ENCODE peak calls at places on chromosomes 6 and 20, in six cellular contexts. F, A, S, Z, O and R are unnamed samples.

GRCh38 chr20:63082308-63082938 is 75.7 kb upstream of the BHLHE23 start:
- DNase-seq in F (no peak), A (peak), S (no peak), Z (no peak), O (peak), R (peak)

GRCh38 chr6:170165085-170165484 is 125.8 kb downstream of the DLL1 start:
- DNase-seq in F (no peak), A (no peak), S (no peak), Z (peak), O (no peak), R (no peak)

GRCh38 chr6:39377530-39377929 is 55.0 kb upstream of the KCNK16 start:
- DNase-seq in F (peak), A (peak), S (peak), Z (peak), O (no peak), R (peak)

GRCh38 chr6:11270030-11271027 is 37.9 kb upstream of the NEDD9 start:
- DNase-seq in F (peak), A (no peak), S (no peak), Z (no peak), O (no peak), R (peak)

GRCh38 chr6:14791525-14791924 is 454.3 kb upstream of the JARID2 start:
- DNase-seq in F (no peak), A (no peak), S (no peak), Z (no peak), O (no peak), R (no peak)

GRCh38 chr20:56828402-56828801 is 199.3 kb downstream of the TFAP2C start:
- DNase-seq in F (no peak), A (no peak), S (no peak), Z (no peak), O (no peak), R (no peak)

GRCh38 chr6:25050356-25050755 is 114.6 kb upstream of the RIPOR2 start:
- DNase-seq in F (no peak), A (no peak), S (no peak), Z (no peak), O (no peak), R (peak)

GRCh38 chr20:18322551-18322950 is 34.2 kb downstream of the ZNF133 start:
- DNase-seq in F (no peak), A (no peak), S (no peak), Z (no peak), O (no peak), R (no peak)

GRCh38 chr6:144123836-144124235 is 26.5 kb upstream of the STX11 start:
- DNase-seq in F (no peak), A (no peak), S (no peak), Z (no peak), O (no peak), R (no peak)

GRCh38 chr20:23212482-23212881 is 126.4 kb upstream of the CD93 start:
- DNase-seq in F (peak), A (no peak), S (no peak), Z (no peak), O (no peak), R (no peak)

GRCh38 chr6:35402136-35402855 is 49.8 kb upstream of the FANCE start:
- DNase-seq in F (no peak), A (no peak), S (no peak), Z (no peak), O (peak), R (peak)

GRCh38 chr6:165227644-165228329 is 81.6 kb downstream of the C6orf118 start:
- DNase-seq in F (no peak), A (no peak), S (no peak), Z (no peak), O (no peak), R (no peak)

GRCh38 chr20:39986231-39986904 is 702.7 kb downstream of the MAFB start:
- DNase-seq in F (peak), A (no peak), S (no peak), Z (peak), O (no peak), R (peak)

GRCh38 chr20:58986968-58987517 is 6.0 kb downstream of the NELFCD start:
- DNase-seq in F (no peak), A (no peak), S (no peak), Z (no peak), O (peak), R (no peak)

GRCh38 chr6:34243131-34243771 is 5.6 kb downstream of the SMIM29 start:
- DNase-seq in F (no peak), A (no peak), S (no peak), Z (no peak), O (no peak), R (peak)

GRCh38 chr20:37284691-37285124 is 4.7 kb upstream of the MANBAL start:
- DNase-seq in F (no peak), A (no peak), S (no peak), Z (no peak), O (no peak), R (no peak)

GRCh38 chr6:36232172-36232571 is 35.6 kb downstream of the BRPF3 start:
- DNase-seq in F (no peak), A (no peak), S (no peak), Z (no peak), O (no peak), R (no peak)

GRCh38 chr6:134669531-134669930 is 280.4 kb downstream of the ALDH8A1 start:
- DNase-seq in F (no peak), A (no peak), S (no peak), Z (no peak), O (no peak), R (no peak)

GRCh38 chr20:17538517-17539170 is 7.5 kb upstream of the BFSP1 start:
- DNase-seq in F (no peak), A (no peak), S (no peak), Z (no peak), O (no peak), R (peak)

GRCh38 chr20:37114012-37114411 is 18.2 kb upstream of the RBL1 start:
- DNase-seq in F (no peak), A (no peak), S (no peak), Z (no peak), O (no peak), R (no peak)

GRCh38 chr6:53347921-53348435 is 772 bp downstream of the ELOVL5 start:
- DNase-seq in F (peak), A (peak), S (no peak), Z (peak), O (peak), R (peak)

GRCh38 chr20:57422254-57422653 is 31.1 kb downstream of the RBM38 start:
- DNase-seq in F (no peak), A (no peak), S (no peak), Z (no peak), O (no peak), R (no peak)

GRCh38 chr20:32742322-32743236 is 688 bp downstream of the COMMD7 start:
- DNase-seq in F (no peak), A (no peak), S (no peak), Z (no peak), O (no peak), R (no peak)

GRCh38 chr6:57048577-57048976 is 2.1 kb downstream of the KIAA1586 start:
- DNase-seq in F (no peak), A (no peak), S (no peak), Z (no peak), O (no peak), R (no peak)

GRCh38 chr20:53606364-53606985 is 12.8 kb upstream of the ZNF217 start:
- DNase-seq in F (no peak), A (no peak), S (no peak), Z (no peak), O (peak), R (peak)

GRCh38 chr6:162973141-162973872 is 245.5 kb downstream of the PACRG start:
- DNase-seq in F (no peak), A (no peak), S (no peak), Z (peak), O (no peak), R (no peak)

GRCh38 chr6:8993111-8993510 is 557.8 kb upstream of the SLC35B3 start:
- DNase-seq in F (no peak), A (no peak), S (no peak), Z (no peak), O (no peak), R (no peak)

GRCh38 chr6:81744136-81744535 is 8.3 kb downstream of the TENT5A start:
- DNase-seq in F (no peak), A (no peak), S (no peak), Z (no peak), O (no peak), R (no peak)

GRCh38 chr6:149628865-149629544 is 19.5 kb downstream of the KATNA1 start:
- DNase-seq in F (no peak), A (no peak), S (no peak), Z (no peak), O (no peak), R (peak)

GRCh38 chr6:85864453-85865401 is 222.0 kb upstream of the SYNCRIP start:
- DNase-seq in F (no peak), A (no peak), S (no peak), Z (no peak), O (peak), R (no peak)

GRCh38 chr20:10906830-10907229 is 233.0 kb upstream of the JAG1 start:
- DNase-seq in F (no peak), A (no peak), S (no peak), Z (no peak), O (no peak), R (no peak)

GRCh38 chr6:107271208-107271790 is 156.0 kb upstream of the BEND3 start:
- DNase-seq in F (no peak), A (no peak), S (no peak), Z (no peak), O (no peak), R (no peak)

GRCh38 chr6:169370666-169371343 is 117.2 kb upstream of the THBS2 start:
- DNase-seq in F (no peak), A (no peak), S (no peak), Z (no peak), O (no peak), R (no peak)

GRCh38 chr6:52576392-52577021 is 353 bp downstream of the TRAM2 start:
- DNase-seq in F (peak), A (peak), S (no peak), Z (peak), O (peak), R (peak)

GRCh38 chr6:139743629-139744028 is 369.2 kb upstream of the CITED2 start:
- DNase-seq in F (no peak), A (no peak), S (no peak), Z (no peak), O (no peak), R (peak)